ENCODE peak calls at places on chromosomes 6 and 20, in nine cellular contexts. P is CD8-positive, alpha-beta T cell; Y is mucosa of descending colon; N is H9; I is SK-N-SH; U is left lung; R is psoas muscle; V is uterus; J is cardiac muscle cell. A is an unnamed sample. For H3K4me1 and H3K9me3, the result is how much of the 10 kb centered on the place peaks cover.

GRCh38 chr20:56865055-56865454 is 235.9 kb downstream of the TFAP2C start:
- DNase-seq in P (no peak), Y (no peak), N (no peak), I (no peak), U (no peak), R (no peak), V (no peak), J (no peak), A (no peak)

GRCh38 chr6:157978021-157978783 is 3.5 kb upstream of the SYNJ2 start:
- DNase-seq in P (no peak), Y (no peak), N (no peak), I (no peak), U (no peak), R (no peak), V (no peak), J (no peak), A (no peak)

GRCh38 chr6:102075539-102075938 is 682.0 kb downstream of the GRIK2 start:
- DNase-seq in P (no peak), Y (no peak), N (no peak), I (no peak), U (no peak), R (no peak), V (no peak), J (no peak), A (no peak)

GRCh38 chr6:17863971-17864754 is 123.3 kb downstream of the KIF13A start:
- DNase-seq in P (no peak), Y (peak), N (no peak), I (no peak), U (no peak), R (peak), V (no peak), J (no peak), A (no peak)

GRCh38 chr6:57027301-57027700 is 19.2 kb upstream of the KIAA1586 start:
- DNase-seq in P (no peak), Y (no peak), N (no peak), I (no peak), U (no peak), R (no peak), V (no peak), J (no peak), A (no peak)

GRCh38 chr6:160790028-160790792 is 88.2 kb downstream of the PLG start:
- DNase-seq in P (no peak), Y (no peak), N (peak), I (no peak), U (no peak), R (no peak), V (no peak), J (no peak), A (no peak)

GRCh38 chr20:50374541-50375078 is 135.6 kb upstream of the PTPN1 start:
- DNase-seq in P (no peak), Y (no peak), N (no peak), I (no peak), U (no peak), R (no peak), V (no peak), J (no peak), A (no peak)

GRCh38 chr6:52160468-52161104 is 25.6 kb upstream of the IL17A start:
- DNase-seq in P (no peak), Y (no peak), N (no peak), I (no peak), U (no peak), R (no peak), V (no peak), J (no peak), A (no peak)

GRCh38 chr6:77456531-77457248 is 6.6 kb downstream of the HTR1B start:
- DNase-seq in P (no peak), Y (no peak), N (peak), I (no peak), U (no peak), R (peak), V (no peak), J (no peak), A (no peak)

GRCh38 chr6:148501178-148501590 is 158.5 kb downstream of the SASH1 start:
- DNase-seq in P (no peak), Y (peak), N (no peak), I (no peak), U (no peak), R (peak), V (peak), J (no peak), A (no peak)

GRCh38 chr6:128763599-128764300 is 119.2 kb upstream of the LAMA2 start:
- DNase-seq in P (no peak), Y (no peak), N (no peak), I (no peak), U (no peak), R (no peak), V (no peak), J (no peak), A (no peak)

GRCh38 chr6:79240509-79240908 is 6.0 kb upstream of the HMGN3 start:
- DNase-seq in P (no peak), Y (no peak), N (no peak), I (no peak), U (no peak), R (no peak), V (no peak), J (no peak), A (no peak)

GRCh38 chr20:51469578-51470520 is 72.7 kb downstream of the NFATC2 start:
- DNase-seq in P (no peak), Y (no peak), N (no peak), I (no peak), U (no peak), R (no peak), V (no peak), J (peak), A (no peak)

GRCh38 chr6:144931172-144932035 is 646.3 kb downstream of the UTRN start:
- DNase-seq in P (no peak), Y (peak), N (peak), I (peak), U (no peak), R (no peak), V (no peak), J (peak), A (peak)

GRCh38 chr20:57030611-57031600 is 235.5 kb downstream of the BMP7 start:
- DNase-seq in P (no peak), Y (no peak), N (no peak), I (peak), U (no peak), R (no peak), V (no peak), J (peak), A (no peak)

GRCh38 chr20:9520096-9520495 is 5.7 kb downstream of the LAMP5 start:
- DNase-seq in P (no peak), Y (no peak), N (no peak), I (no peak), U (no peak), R (no peak), V (no peak), J (no peak), A (no peak)

GRCh38 chr20:18032977-18033892 is 24.5 kb downstream of the OVOL2 start:
- DNase-seq in P (no peak), Y (peak), N (no peak), I (no peak), U (no peak), R (no peak), V (no peak), J (no peak), A (no peak)

GRCh38 chr6:49155321-49155720 is 307.7 kb downstream of the MMUT start:
- DNase-seq in P (no peak), Y (no peak), N (no peak), I (no peak), U (no peak), R (no peak), V (no peak), J (no peak), A (no peak)

GRCh38 chr6:121465101-121465500 is 29.7 kb downstream of the GJA1 start:
- DNase-seq in P (no peak), Y (no peak), N (no peak), I (no peak), U (no peak), R (no peak), V (no peak), J (no peak), A (no peak)

GRCh38 chr6:144559865-144560603 is 274.9 kb downstream of the UTRN start:
- DNase-seq in P (peak), Y (peak), N (no peak), I (peak), U (no peak), R (no peak), V (no peak), J (no peak), A (no peak)

GRCh38 chr20:52847029-52847660 is 125.0 kb upstream of the TSHZ2 start:
- DNase-seq in P (no peak), Y (no peak), N (no peak), I (no peak), U (no peak), R (no peak), V (no peak), J (no peak), A (no peak)

GRCh38 chr6:94177429-94177828 is 758.1 kb upstream of the EPHA7 start:
- DNase-seq in P (no peak), Y (no peak), N (no peak), I (no peak), U (no peak), R (no peak), V (no peak), J (peak), A (no peak)

GRCh38 chr6:48021904-48022303 is 89.1 kb downstream of the PTCHD4 start:
- DNase-seq in P (no peak), Y (no peak), N (no peak), I (no peak), U (no peak), R (no peak), V (no peak), J (no peak), A (no peak)

GRCh38 chr20:14745830-14746229 is 408.4 kb upstream of the FLRT3 start:
- DNase-seq in P (no peak), Y (no peak), N (no peak), I (no peak), U (no peak), R (no peak), V (no peak), J (no peak), A (no peak)

GRCh38 chr6:149031545-149032317 is 284.9 kb downstream of the UST start:
- DNase-seq in P (no peak), Y (no peak), N (no peak), I (peak), U (no peak), R (no peak), V (peak), J (no peak), A (no peak)

GRCh38 chr20:35698298-35699126 is 640 bp downstream of the NFS1 start:
- DNase-seq in P (no peak), Y (no peak), N (no peak), I (peak), U (peak), R (no peak), V (no peak), J (peak), A (no peak)

GRCh38 chr6:169044376-169045230 is 209.0 kb downstream of the THBS2 start:
- DNase-seq in P (no peak), Y (no peak), N (no peak), I (no peak), U (no peak), R (no peak), V (no peak), J (no peak), A (no peak)

GRCh38 chr6:53361549-53362031 is 12.8 kb upstream of the ELOVL5 start:
- DNase-seq in P (peak), Y (peak), N (no peak), I (no peak), U (peak), R (no peak), V (no peak), J (no peak), A (no peak)

GRCh38 chr20:9981834-9982233 is 53.0 kb upstream of the ANKEF1 start:
- DNase-seq in P (no peak), Y (peak), N (no peak), I (no peak), U (no peak), R (no peak), V (no peak), J (no peak), A (no peak)

GRCh38 chr6:44078795-44079671 is 48.2 kb downstream of the MRPL14 start:
- DNase-seq in P (peak), Y (peak), N (peak), I (peak), U (peak), R (peak), V (peak), J (peak), A (peak)

GRCh38 chr6:128067446-128068109 is 166.7 kb upstream of the THEMIS start:
- DNase-seq in P (no peak), Y (no peak), N (peak), I (no peak), U (no peak), R (no peak), V (no peak), J (no peak), A (no peak)

GRCh38 chr6:73985891-73986290 is 289.9 kb downstream of the CD109 start:
- DNase-seq in P (no peak), Y (no peak), N (no peak), I (no peak), U (no peak), R (no peak), V (no peak), J (no peak), A (no peak)
- TF ChIP-seq CTCF in P (no peak), Y (no peak), N (peak), I (no peak), U (no peak), R (no peak), V (no peak), J (no peak), A (no peak)

DNA sequence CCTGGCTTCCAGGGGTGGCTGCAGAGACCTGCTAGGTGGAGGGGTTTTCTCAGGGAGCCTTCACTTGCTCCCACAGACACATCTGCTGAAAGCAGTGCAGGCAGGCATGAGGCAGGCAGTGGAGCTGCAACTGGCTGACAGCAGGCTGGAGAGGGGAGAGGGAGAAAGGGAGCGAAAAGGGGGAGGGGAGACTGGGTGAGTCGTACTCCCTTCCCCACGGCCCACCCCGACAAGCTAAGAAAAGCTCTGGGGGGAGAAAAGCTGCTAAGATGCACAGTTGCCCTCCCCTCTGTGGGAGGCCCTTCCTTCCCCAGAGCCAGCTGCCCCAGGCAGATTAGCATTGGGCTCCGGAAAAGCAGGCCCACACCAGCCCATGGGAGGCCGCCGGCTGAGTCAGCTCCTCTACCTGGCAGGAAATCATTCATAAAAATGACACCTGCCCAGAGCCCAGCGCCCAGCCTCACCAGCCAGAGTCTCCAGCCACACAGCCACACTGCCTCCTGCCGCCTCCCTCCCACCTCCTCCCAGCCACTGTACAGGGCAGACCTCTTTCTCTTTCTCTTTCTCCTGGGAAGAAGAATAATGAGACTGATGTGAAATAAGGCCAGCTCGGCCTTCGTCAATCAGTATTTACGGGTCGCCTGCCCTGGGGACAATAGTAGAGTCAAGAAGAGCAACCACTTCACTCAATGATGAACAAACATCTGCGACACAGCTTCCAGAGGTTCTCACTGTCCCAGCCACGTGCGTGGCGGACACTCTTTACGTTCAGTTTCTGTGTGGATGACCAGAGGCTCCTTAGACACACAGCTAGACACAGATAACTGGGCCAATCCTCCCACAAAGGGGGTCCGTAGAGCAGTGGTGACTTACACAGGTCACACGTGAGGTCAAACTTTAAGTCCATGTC is 7.7 kb upstream of the C20orf203 start:
- DNase-seq in P (no peak), Y (no peak), N (peak), I (peak), U (no peak), R (no peak), V (no peak), J (peak), A (peak)
- H3K4me1 ChIP-seq in P (under half), Y (under half), N (under half), I (under half), U (under half), R (under half), V (under half), J (under half), A (under half)

GRCh38 chr20:39602649-39603048 is 640.5 kb downstream of the DHX35 start:
- DNase-seq in P (no peak), Y (no peak), N (no peak), I (no peak), U (no peak), R (no peak), V (no peak), J (no peak), A (no peak)

GRCh38 chr20:39600156-39600555 is 638.0 kb downstream of the DHX35 start:
- DNase-seq in P (no peak), Y (no peak), N (no peak), I (no peak), U (no peak), R (no peak), V (no peak), J (no peak), A (no peak)

GRCh38 chr20:39607124-39607523 is 645.0 kb downstream of the DHX35 start:
- DNase-seq in P (no peak), Y (no peak), N (no peak), I (no peak), U (no peak), R (no peak), V (no peak), J (no peak), A (no peak)

GRCh38 chr20:39605908-39606307 is 643.8 kb downstream of the DHX35 start:
- DNase-seq in P (no peak), Y (no peak), N (no peak), I (no peak), U (no peak), R (no peak), V (no peak), J (no peak), A (no peak)

DNA sequence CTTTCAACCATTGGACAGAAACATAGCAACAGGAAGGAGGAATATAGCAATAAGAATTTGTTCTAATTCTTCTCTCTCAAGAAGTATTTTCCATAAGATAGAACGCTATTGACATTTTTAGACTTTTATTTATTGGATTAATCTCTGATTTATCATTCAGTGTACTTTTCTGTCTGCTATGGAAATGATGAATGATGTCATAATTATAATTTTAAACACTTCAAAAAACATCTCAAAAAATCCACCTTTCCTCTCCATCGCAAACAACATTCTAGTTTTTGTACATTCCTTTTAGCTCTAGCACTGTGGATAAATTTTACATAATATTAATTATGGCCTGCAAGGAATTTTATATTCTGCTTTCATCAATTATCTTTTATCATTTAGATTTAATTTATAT is 643.2 kb downstream of the DHX35 start:
- DNase-seq in P (no peak), Y (no peak), N (no peak), I (no peak), U (no peak), R (no peak), V (no peak), J (no peak), A (no peak)
- H3K9me3 ChIP-seq in P (under half), Y (under half), N (under half), I (under half), U (under half), R (under half), V (under half), J (under half), A (under half)

DNA sequence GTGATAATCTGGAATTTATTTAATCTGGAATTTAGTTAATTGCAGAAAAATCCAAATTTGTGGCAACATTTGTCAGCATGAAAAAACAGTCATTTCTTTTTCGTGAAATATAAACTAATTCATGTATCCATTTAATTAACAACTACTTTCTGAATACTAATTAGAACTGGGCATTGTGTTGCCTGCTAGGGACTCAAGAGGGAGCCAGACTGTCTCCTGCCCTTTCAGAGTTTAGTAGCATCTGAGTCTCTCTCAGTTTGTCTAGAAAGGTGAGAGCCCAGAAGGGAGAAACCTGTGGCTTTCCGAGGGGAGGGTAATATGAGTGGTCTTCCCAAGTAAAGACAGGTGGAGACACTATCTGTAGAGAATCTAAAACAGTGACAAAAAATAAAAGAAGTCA is 210.9 kb upstream of the HDDC2 start:
- DNase-seq in P (no peak), Y (peak), N (peak), I (no peak), U (no peak), R (no peak), V (no peak), J (no peak), A (peak)
- TF ChIP-seq CTCF in P (no peak), Y (no peak), N (peak), I (peak), U (no peak), R (peak), V (no peak), J (peak), A (peak)

GRCh38 chr6:42012501-42013133 is 37.7 kb upstream of the TAF8 start:
- DNase-seq in P (no peak), Y (no peak), N (no peak), I (no peak), U (no peak), R (no peak), V (no peak), J (no peak), A (no peak)
- H3K4me1 ChIP-seq in P (half or more), Y (under half), N (under half), I (under half), U (half or more), R (under half), V (under half), J (under half), A (under half)

DNA sequence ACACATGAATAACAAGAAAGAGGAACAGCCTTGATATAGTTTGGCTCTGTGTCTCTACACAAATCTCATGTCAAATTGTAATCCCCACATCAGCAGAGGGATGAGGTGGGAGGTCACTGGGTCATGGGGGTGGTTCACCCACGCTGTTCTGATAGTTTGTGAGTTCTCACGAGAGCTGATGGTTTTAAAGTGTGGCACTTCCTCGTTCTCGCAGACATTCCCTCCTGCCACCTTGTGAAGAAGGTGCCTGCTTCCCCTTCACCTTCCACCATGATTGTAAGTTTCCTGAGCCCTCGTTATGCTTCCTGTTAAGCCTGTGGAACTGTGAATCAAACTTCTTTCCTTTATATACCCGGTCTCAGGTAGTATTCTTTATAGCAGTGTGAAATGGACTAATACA is 13.1 kb downstream of the SRPK1 start:
- DNase-seq in P (no peak), Y (no peak), N (no peak), I (no peak), U (no peak), R (no peak), V (no peak), J (no peak), A (no peak)
- H3K9me3 ChIP-seq in P (under half), Y (under half), N (under half), I (under half), U (under half), R (under half), V (under half), J (under half), A (under half)